ENCODE peak calls at places on chromosomes 4 and X, in six cellular contexts. R is kidney, A is NCI-H1105 treated with DMSO at 0.1 percent for 48 hours, L is NCI-H1417, C is substantia nigra, I is AG09309. K is an unnamed sample.

GRCh38 chrX:48490661-48491060 is 14.7 kb downstream of the FTSJ1 start:
- DNase-seq in R (peak; percentile 9), A (no peak), L (no peak), C (no peak), I (no peak), K (no peak)

GRCh38 chrX:134315893-134316292 is 78.9 kb downstream of the CCDC160 start:
- DNase-seq in R (no peak), A (no peak), L (no peak), C (no peak), I (no peak), K (no peak)

GRCh38 chr4:100605144-100605543 is 87.3 kb upstream of the EMCN start:
- DNase-seq in R (no peak), A (no peak), L (no peak), C (no peak), I (no peak), K (no peak)

GRCh38 chr4:61468091-61468720 is 268.1 kb downstream of the ADGRL3 start:
- DNase-seq in R (no peak), A (no peak), L (no peak), C (no peak), I (no peak), K (no peak)

GRCh38 chr4:55303818-55304217 is 42.2 kb upstream of the SRD5A3 start:
- DNase-seq in R (no peak), A (no peak), L (no peak), C (no peak), I (no peak), K (no peak)

GRCh38 chr4:65825121-65825520 is 154.8 kb upstream of the EPHA5 start:
- DNase-seq in R (no peak), A (no peak), L (no peak), C (no peak), I (no peak), K (no peak)

GRCh38 chr4:118280501-118281218 is 72.1 kb downstream of the PRSS12 start:
- DNase-seq in R (no peak), A (peak; percentile 47), L (peak; percentile 39), C (peak; percentile 5), I (peak; percentile 52), K (no peak)

GRCh38 chr4:58093352-58093751 is 983.2 kb upstream of the IGFBP7 start:
- DNase-seq in R (no peak), A (no peak), L (no peak), C (no peak), I (no peak), K (no peak)

GRCh38 chrX:71996826-71997225 is 86.2 kb downstream of the NHSL2 start:
- DNase-seq in R (no peak), A (no peak), L (no peak), C (no peak), I (peak; percentile 17), K (no peak)

GRCh38 chr4:26858947-26859401 is 1.7 kb upstream of the STIM2 start:
- DNase-seq in R (no peak), A (peak; percentile 21), L (peak; percentile 18), C (no peak), I (no peak), K (no peak)

GRCh38 chr4:25767877-25768475 is 94.8 kb downstream of the SEL1L3 start:
- DNase-seq in R (no peak), A (peak; percentile 40), L (peak; percentile 95), C (peak; percentile 68), I (peak; percentile 37), K (no peak)

GRCh38 chrX:46860536-46860935 is 23.7 kb downstream of the RP2 start:
- DNase-seq in R (no peak), A (no peak), L (peak; percentile 19), C (no peak), I (no peak), K (no peak)

GRCh38 chr4:4837921-4838601 is 21.4 kb upstream of the MSX1 start:
- DNase-seq in R (no peak), A (no peak), L (peak; percentile 46), C (no peak), I (no peak), K (no peak)

GRCh38 chrX:41064028-41064427 is 21.2 kb upstream of the USP9X start:
- DNase-seq in R (no peak), A (no peak), L (no peak), C (no peak), I (no peak), K (no peak)

GRCh38 chr4:8675906-8676305 is 83.3 kb downstream of the CPZ start:
- DNase-seq in R (no peak), A (no peak), L (no peak), C (no peak), I (no peak), K (no peak)

GRCh38 chr4:107888237-107888636 is 43.1 kb upstream of the CYP2U1 start:
- DNase-seq in R (no peak), A (no peak), L (no peak), C (no peak), I (no peak), K (no peak)

K was measured in CD8-positive, alpha-beta T cell.